ENCODE peak calls at places on chromosomes 13 and 19, in five cellular contexts. One of them, this sample, is unnamed.

GRCh38 chr13:94435604-94436226 is 43.8 kb downstream of the DCT start:
- DNase-seq in Caco-2: peak; percentile 34
- DNase-seq in tibial artery: no peak
- DNase-seq in mammary epithelial cell: peak; percentile 28
- DNase-seq in mucosa of descending colon: no peak
- DNase-seq in this sample: no peak

GRCh38 chr13:80873589-80873988 is 532.7 kb upstream of the SPRY2 start:
- DNase-seq in Caco-2: no peak
- DNase-seq in tibial artery: no peak
- DNase-seq in mammary epithelial cell: peak; percentile 51
- DNase-seq in mucosa of descending colon: peak; percentile 2
- DNase-seq in this sample: no peak

GRCh38 chr13:29849071-29849541 is 1.3 kb downstream of the UBL3 start:
- DNase-seq in Caco-2: peak; percentile 32
- DNase-seq in tibial artery: no peak
- DNase-seq in mammary epithelial cell: peak; percentile 53
- DNase-seq in mucosa of descending colon: peak; percentile 53
- DNase-seq in this sample: no peak

GRCh38 chr19:45569619-45570421 is 14.8 kb downstream of the OPA3 start:
- DNase-seq in Caco-2: peak; percentile 77
- DNase-seq in tibial artery: no peak
- DNase-seq in mammary epithelial cell: no peak
- DNase-seq in mucosa of descending colon: peak; percentile 84
- DNase-seq in this sample: peak; percentile 77

GRCh38 chr13:71587778-71588177 is 279.2 kb downstream of the DACH1 start:
- DNase-seq in Caco-2: no peak
- DNase-seq in tibial artery: no peak
- DNase-seq in mammary epithelial cell: no peak
- DNase-seq in mucosa of descending colon: no peak
- DNase-seq in this sample: no peak

GRCh38 chr19:9862897-9863296 is 27.8 kb downstream of the PIN1 start:
- DNase-seq in Caco-2: no peak
- DNase-seq in tibial artery: no peak
- DNase-seq in mammary epithelial cell: no peak
- DNase-seq in mucosa of descending colon: no peak
- DNase-seq in this sample: no peak

GRCh38 chr19:42985588-42985987 is 40.7 kb downstream of the PSG11 start:
- DNase-seq in Caco-2: no peak
- DNase-seq in tibial artery: no peak
- DNase-seq in mammary epithelial cell: no peak
- DNase-seq in mucosa of descending colon: no peak
- DNase-seq in this sample: no peak

GRCh38 chr13:39417131-39417530 is 185.9 kb downstream of the LHFPL6 start:
- DNase-seq in Caco-2: peak; percentile 25
- DNase-seq in tibial artery: no peak
- DNase-seq in mammary epithelial cell: no peak
- DNase-seq in mucosa of descending colon: no peak
- DNase-seq in this sample: no peak

GRCh38 chr13:27043013-27043412 is 128.6 kb downstream of the USP12 start:
- DNase-seq in Caco-2: no peak
- DNase-seq in tibial artery: no peak
- DNase-seq in mammary epithelial cell: peak; percentile 87
- DNase-seq in mucosa of descending colon: peak; percentile 33
- DNase-seq in this sample: no peak

GRCh38 chr19:15702590-15702930 is 25.3 kb upstream of the OR10H2 start:
- DNase-seq in Caco-2: peak; percentile 35
- DNase-seq in tibial artery: peak; percentile 77
- DNase-seq in mammary epithelial cell: peak; percentile 60
- DNase-seq in mucosa of descending colon: peak; percentile 95
- DNase-seq in this sample: peak; percentile 40

GRCh38 chr13:25776722-25777121 is 275.1 kb downstream of the SHISA2 start:
- DNase-seq in Caco-2: no peak
- DNase-seq in tibial artery: no peak
- DNase-seq in mammary epithelial cell: no peak
- DNase-seq in mucosa of descending colon: no peak
- DNase-seq in this sample: no peak

GRCh38 chr13:21218351-21219043 is 42.0 kb downstream of the MRPL57 start:
- DNase-seq in Caco-2: no peak
- DNase-seq in tibial artery: no peak
- DNase-seq in mammary epithelial cell: no peak
- DNase-seq in mucosa of descending colon: no peak
- DNase-seq in this sample: no peak

GRCh38 chr19:40265055-40265762 is 19.9 kb downstream of the AKT2 start:
- DNase-seq in Caco-2: no peak
- DNase-seq in tibial artery: no peak
- DNase-seq in mammary epithelial cell: no peak
- DNase-seq in mucosa of descending colon: no peak
- DNase-seq in this sample: peak; percentile 57

GRCh38 chr13:113839536-113840204 is 24.2 kb downstream of the GAS6 start:
- DNase-seq in Caco-2: no peak
- DNase-seq in tibial artery: no peak
- DNase-seq in mammary epithelial cell: no peak
- DNase-seq in mucosa of descending colon: peak; percentile 76
- DNase-seq in this sample: no peak

GRCh38 chr19:53865918-53866696 is 1.6 kb upstream of the MYADM start:
- DNase-seq in Caco-2: peak; percentile 71
- DNase-seq in tibial artery: peak; percentile 92
- DNase-seq in mammary epithelial cell: peak; percentile 38
- DNase-seq in mucosa of descending colon: peak; percentile 78
- DNase-seq in this sample: peak; percentile 15

GRCh38 chr13:28324181-28324789 is 170.6 kb downstream of the FLT1 start:
- DNase-seq in Caco-2: peak; percentile 81
- DNase-seq in tibial artery: no peak
- DNase-seq in mammary epithelial cell: peak; percentile 46
- DNase-seq in mucosa of descending colon: peak; percentile 85
- DNase-seq in this sample: peak; percentile 11

GRCh38 chr13:30983431-30983830 is 51.0 kb downstream of the TEX26 start:
- DNase-seq in Caco-2: no peak
- DNase-seq in tibial artery: no peak
- DNase-seq in mammary epithelial cell: no peak
- DNase-seq in mucosa of descending colon: no peak
- DNase-seq in this sample: no peak

GRCh38 chr19:33639034-33639681 is 17.4 kb downstream of the CHST8 start:
- DNase-seq in Caco-2: no peak
- DNase-seq in tibial artery: peak; percentile 41
- DNase-seq in mammary epithelial cell: no peak
- DNase-seq in mucosa of descending colon: no peak
- DNase-seq in this sample: no peak

GRCh38 chr13:106915146-106915545 is 347.2 kb upstream of the ARGLU1 start:
- DNase-seq in Caco-2: no peak
- DNase-seq in tibial artery: no peak
- DNase-seq in mammary epithelial cell: no peak
- DNase-seq in mucosa of descending colon: no peak
- DNase-seq in this sample: no peak

GRCh38 chr13:99258946-99259345 is 767 bp upstream of the GPR18 start:
- DNase-seq in Caco-2: no peak
- DNase-seq in tibial artery: no peak
- DNase-seq in mammary epithelial cell: no peak
- DNase-seq in mucosa of descending colon: no peak
- DNase-seq in this sample: no peak

GRCh38 chr13:99258210-99258860 is at the start of gene GPR18:
- DNase-seq in Caco-2: no peak
- DNase-seq in tibial artery: no peak
- DNase-seq in mammary epithelial cell: no peak
- DNase-seq in mucosa of descending colon: no peak
- DNase-seq in this sample: no peak

GRCh38 chr13:99260216-99260615 is 2.0 kb upstream of the GPR18 start:
- DNase-seq in Caco-2: no peak
- DNase-seq in tibial artery: no peak
- DNase-seq in mammary epithelial cell: no peak
- DNase-seq in mucosa of descending colon: no peak
- DNase-seq in this sample: no peak

GRCh38 chr13:99263386-99263785 is 5.2 kb upstream of the GPR18 start:
- DNase-seq in Caco-2: no peak
- DNase-seq in tibial artery: no peak
- DNase-seq in mammary epithelial cell: no peak
- DNase-seq in mucosa of descending colon: no peak
- DNase-seq in this sample: no peak

DNA sequence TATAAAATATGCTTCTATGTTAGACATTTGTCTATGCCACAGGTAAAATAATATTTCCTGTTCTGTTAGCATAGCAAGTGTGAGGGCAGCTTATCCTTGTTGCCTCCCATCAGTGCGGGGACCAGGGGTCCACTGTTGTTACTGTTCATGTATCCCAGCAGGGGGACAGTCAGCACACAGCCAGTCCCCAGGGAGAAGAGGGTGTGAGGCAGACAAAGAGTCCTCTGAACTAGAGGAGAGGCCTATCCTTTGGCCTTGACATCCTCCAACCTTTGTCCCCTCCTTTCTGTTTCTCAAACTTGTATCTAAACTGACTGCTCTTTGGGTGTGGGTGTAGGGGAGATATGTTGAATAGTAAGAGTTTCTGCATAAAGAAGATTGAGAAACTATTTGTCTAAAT is 2.9 kb upstream of the GPR18 start:
- DNase-seq in Caco-2: no peak
- DNase-seq in tibial artery: no peak
- DNase-seq in mammary epithelial cell: no peak
- DNase-seq in mucosa of descending colon: no peak
- DNase-seq in this sample: no peak
- H3K4me1 ChIP-seq in Caco-2: no peaks in the 10 kb centered on the region
- H3K4me1 ChIP-seq in tibial artery: peaks cover 11% of the 10 kb centered on the region
- H3K4me1 ChIP-seq in mammary epithelial cell: no peaks in the 10 kb centered on the region
- H3K4me1 ChIP-seq in mucosa of descending colon: no peaks in the 10 kb centered on the region
- H3K4me1 ChIP-seq in this sample: peaks cover 34% of the 10 kb centered on the region

DNA sequence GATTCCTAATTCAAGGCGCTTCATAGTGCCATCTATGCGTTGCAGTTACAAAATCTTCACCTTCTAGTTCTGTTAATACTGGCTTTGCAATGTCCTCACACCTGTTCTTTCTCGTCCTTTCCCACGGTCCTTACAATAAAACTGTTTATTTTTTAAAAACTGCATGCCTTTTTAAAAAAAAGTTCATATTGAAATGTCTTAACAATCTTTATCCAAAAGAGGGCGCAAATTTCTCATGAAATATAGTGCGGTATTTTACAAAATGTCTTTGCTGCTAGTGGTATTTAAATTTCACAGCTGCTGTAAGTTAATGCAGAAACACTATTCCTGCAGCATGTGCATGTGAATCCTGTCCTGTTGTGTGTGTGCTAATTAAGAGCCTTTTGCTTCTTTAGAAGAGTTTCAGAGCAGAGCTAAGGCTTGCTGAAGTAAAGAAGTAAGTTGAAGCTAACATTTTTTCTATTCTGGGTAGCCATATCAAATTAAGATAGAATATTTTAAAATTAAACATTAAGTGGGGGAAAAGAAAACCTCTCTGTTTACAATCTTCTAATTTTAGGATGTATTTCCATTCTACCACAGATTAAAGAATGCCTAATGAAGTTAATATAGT is 15.8 kb upstream of the CLDN10 start:
- DNase-seq in Caco-2: no peak
- DNase-seq in tibial artery: no peak
- DNase-seq in mammary epithelial cell: peak; percentile 12
- DNase-seq in mucosa of descending colon: no peak
- DNase-seq in this sample: no peak
- TF ChIP-seq CTCF in Caco-2: peak; percentile 32
- TF ChIP-seq CTCF in tibial artery: peak; percentile 11
- TF ChIP-seq CTCF in mammary epithelial cell: peak; percentile 41
- TF ChIP-seq CTCF in mucosa of descending colon: no peak
- TF ChIP-seq CTCF in this sample: no peak

GRCh38 chr19:3058009-3058820 is 4.1 kb downstream of the TLE5 start:
- DNase-seq in Caco-2: no peak
- DNase-seq in tibial artery: no peak
- DNase-seq in mammary epithelial cell: no peak
- DNase-seq in mucosa of descending colon: no peak
- DNase-seq in this sample: no peak

GRCh38 chr19:3060852-3061182 is 1.5 kb downstream of the TLE5 start:
- DNase-seq in Caco-2: no peak
- DNase-seq in tibial artery: no peak
- DNase-seq in mammary epithelial cell: no peak
- DNase-seq in mucosa of descending colon: no peak
- DNase-seq in this sample: no peak

GRCh38 chr19:3058821-3059314 is 3.4 kb downstream of the TLE5 start:
- DNase-seq in Caco-2: no peak
- DNase-seq in tibial artery: no peak
- DNase-seq in mammary epithelial cell: no peak
- DNase-seq in mucosa of descending colon: no peak
- DNase-seq in this sample: no peak

GRCh38 chr19:3061214-3062161 is 807 bp downstream of the TLE5 start:
- DNase-seq in Caco-2: no peak
- DNase-seq in tibial artery: peak; percentile 74
- DNase-seq in mammary epithelial cell: no peak
- DNase-seq in mucosa of descending colon: peak; percentile 74
- DNase-seq in this sample: no peak

DNA sequence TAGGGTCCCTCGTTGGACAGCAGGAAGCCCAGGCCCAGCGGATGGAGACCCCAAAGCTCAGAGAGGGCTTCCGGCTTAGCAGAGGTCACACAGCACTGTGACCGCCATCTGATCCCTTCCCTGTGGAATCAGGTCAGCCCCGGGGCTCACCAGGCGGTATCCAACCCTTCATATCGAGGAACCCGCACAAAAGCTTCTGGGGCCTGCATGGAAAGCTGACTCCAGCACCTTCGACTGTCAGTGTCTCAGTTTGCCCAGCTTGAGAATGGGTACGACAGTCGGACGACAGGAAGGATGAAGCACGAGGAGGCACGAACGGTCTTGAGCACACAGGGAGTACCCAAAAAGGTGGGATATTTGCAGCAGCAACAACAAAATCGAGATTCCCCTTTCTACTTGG is 2.6 kb downstream of the TLE5 start:
- DNase-seq in Caco-2: no peak
- DNase-seq in tibial artery: no peak
- DNase-seq in mammary epithelial cell: no peak
- DNase-seq in mucosa of descending colon: no peak
- DNase-seq in this sample: no peak
- H3K4me1 ChIP-seq in Caco-2: peaks cover 9% of the 10 kb centered on the region
- H3K4me1 ChIP-seq in tibial artery: peaks cover 35% of the 10 kb centered on the region
- H3K4me1 ChIP-seq in mammary epithelial cell: peaks cover 37% of the 10 kb centered on the region
- H3K4me1 ChIP-seq in mucosa of descending colon: peaks cover 26% of the 10 kb centered on the region
- H3K4me1 ChIP-seq in this sample: peaks cover 67% of the 10 kb centered on the region

DNA sequence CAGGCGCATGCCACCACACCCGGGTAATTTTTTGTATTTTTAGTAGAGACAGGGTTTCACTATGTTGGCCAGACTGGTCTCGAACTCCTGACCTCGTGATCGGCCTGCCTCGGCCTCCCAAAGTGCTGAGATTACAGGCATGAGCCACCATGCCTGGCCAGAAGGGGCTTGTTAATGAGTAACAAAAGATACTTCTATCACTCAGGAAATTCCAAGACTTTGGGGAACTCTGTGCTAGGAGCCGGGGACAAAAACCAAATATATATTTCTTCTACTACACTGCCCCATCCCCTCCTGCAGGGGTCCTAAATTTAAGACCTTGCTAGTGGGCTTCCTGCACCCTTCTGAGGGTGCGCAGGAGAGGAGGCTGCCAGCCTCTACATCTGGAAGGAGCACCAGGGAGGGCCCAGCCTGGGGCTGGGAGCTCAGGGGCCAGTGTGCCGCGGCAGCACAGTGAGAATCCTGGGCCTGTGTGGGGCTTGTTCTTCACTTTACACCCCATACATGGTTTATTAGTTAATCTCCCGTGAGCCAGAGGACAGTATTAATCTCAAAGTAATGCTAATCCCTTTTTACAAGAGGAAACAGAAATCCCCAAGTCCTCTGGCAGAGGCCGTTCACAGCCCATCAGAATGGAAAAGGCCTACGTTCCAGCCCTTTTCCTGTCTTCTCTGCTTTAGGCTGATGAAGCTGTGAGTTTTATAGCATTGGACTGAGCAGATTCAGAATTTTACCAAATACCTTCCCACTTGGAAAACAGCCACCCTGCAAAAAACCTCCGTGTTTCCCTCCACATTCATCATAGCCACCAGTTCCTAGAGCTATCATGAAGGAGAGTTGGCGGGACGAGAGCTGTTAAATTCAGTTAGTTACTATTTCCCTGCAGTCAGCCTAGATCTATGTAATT is 44.4 kb upstream of the NPAS1 start:
- DNase-seq in Caco-2: no peak
- DNase-seq in tibial artery: no peak
- DNase-seq in mammary epithelial cell: no peak
- DNase-seq in mucosa of descending colon: no peak
- DNase-seq in this sample: no peak
- TF ChIP-seq CTCF in Caco-2: no peak
- TF ChIP-seq CTCF in tibial artery: no peak
- TF ChIP-seq CTCF in mammary epithelial cell: no peak
- TF ChIP-seq CTCF in mucosa of descending colon: no peak
- TF ChIP-seq CTCF in this sample: no peak

This sample was measured in gastrocnemius medialis.